ENCODE peak calls at places on chromosomes 16 and 17, in six cellular contexts. One of them, this sample, is unnamed.
A peak's percentile ranks its signal among the peaks of the same experiment; 100 is the strongest.

GRCh38 chr17:4229627-4230026 is 34.2 kb downstream of the ANKFY1 start:
- DNase-seq in stomach: no peak
- DNase-seq in upper lobe of right lung: no peak
- DNase-seq in CD4-positive, CD25-positive, alpha-beta regulatory T cell: no peak
- DNase-seq in MM.1S: no peak
- DNase-seq in heart left ventricle: peak; percentile 59
- DNase-seq in this sample: no peak

GRCh38 chr16:73131153-73131862 is 83.4 kb upstream of the ZFHX3 start:
- DNase-seq in stomach: no peak
- DNase-seq in upper lobe of right lung: no peak
- DNase-seq in CD4-positive, CD25-positive, alpha-beta regulatory T cell: no peak
- DNase-seq in MM.1S: no peak
- DNase-seq in heart left ventricle: no peak
- DNase-seq in this sample: no peak

GRCh38 chr17:37458805-37459204 is 30.9 kb upstream of the DUSP14 start:
- DNase-seq in stomach: no peak
- DNase-seq in upper lobe of right lung: no peak
- DNase-seq in CD4-positive, CD25-positive, alpha-beta regulatory T cell: no peak
- DNase-seq in MM.1S: no peak
- DNase-seq in heart left ventricle: no peak
- DNase-seq in this sample: no peak

GRCh38 chr17:75105269-75106080 is 4.3 kb upstream of the ARMC7 start:
- DNase-seq in stomach: peak; percentile 85
- DNase-seq in upper lobe of right lung: peak; percentile 83
- DNase-seq in CD4-positive, CD25-positive, alpha-beta regulatory T cell: peak; percentile 34
- DNase-seq in MM.1S: peak; percentile 59
- DNase-seq in heart left ventricle: no peak
- DNase-seq in this sample: no peak

GRCh38 chr16:4625617-4626159 is 1.1 kb downstream of the MGRN1 start:
- DNase-seq in stomach: no peak
- DNase-seq in upper lobe of right lung: no peak
- DNase-seq in CD4-positive, CD25-positive, alpha-beta regulatory T cell: no peak
- DNase-seq in MM.1S: no peak
- DNase-seq in heart left ventricle: no peak
- DNase-seq in this sample: no peak

GRCh38 chr16:24819462-24820040 is 26.2 kb upstream of the SLC5A11 start:
- DNase-seq in stomach: no peak
- DNase-seq in upper lobe of right lung: no peak
- DNase-seq in CD4-positive, CD25-positive, alpha-beta regulatory T cell: no peak
- DNase-seq in MM.1S: no peak
- DNase-seq in heart left ventricle: no peak
- DNase-seq in this sample: no peak

GRCh38 chr16:14307623-14308356 is 236.7 kb downstream of the MRTFB start:
- DNase-seq in stomach: no peak
- DNase-seq in upper lobe of right lung: no peak
- DNase-seq in CD4-positive, CD25-positive, alpha-beta regulatory T cell: no peak
- DNase-seq in MM.1S: no peak
- DNase-seq in heart left ventricle: peak; percentile 56
- DNase-seq in this sample: no peak

GRCh38 chr16:85563515-85564276 is 49.4 kb upstream of the GSE1 start:
- DNase-seq in stomach: peak; percentile 85
- DNase-seq in upper lobe of right lung: peak; percentile 91
- DNase-seq in CD4-positive, CD25-positive, alpha-beta regulatory T cell: no peak
- DNase-seq in MM.1S: no peak
- DNase-seq in heart left ventricle: peak; percentile 82
- DNase-seq in this sample: no peak

GRCh38 chr16:81707411-81708321 is 71.4 kb upstream of the PLCG2 start:
- DNase-seq in stomach: peak; percentile 70
- DNase-seq in upper lobe of right lung: peak; percentile 67
- DNase-seq in CD4-positive, CD25-positive, alpha-beta regulatory T cell: no peak
- DNase-seq in MM.1S: no peak
- DNase-seq in heart left ventricle: no peak
- DNase-seq in this sample: no peak

GRCh38 chr17:76654408-76654807 is 10.9 kb upstream of the ST6GALNAC1 start:
- DNase-seq in stomach: no peak
- DNase-seq in upper lobe of right lung: no peak
- DNase-seq in CD4-positive, CD25-positive, alpha-beta regulatory T cell: no peak
- DNase-seq in MM.1S: no peak
- DNase-seq in heart left ventricle: no peak
- DNase-seq in this sample: no peak

GRCh38 chr16:87278191-87279093 is 38.8 kb downstream of the C16orf95 start:
- DNase-seq in stomach: peak; percentile 73
- DNase-seq in upper lobe of right lung: peak; percentile 86
- DNase-seq in CD4-positive, CD25-positive, alpha-beta regulatory T cell: peak; percentile 62
- DNase-seq in MM.1S: no peak
- DNase-seq in heart left ventricle: peak; percentile 75
- DNase-seq in this sample: no peak

GRCh38 chr17:27407916-27408846 is 48.1 kb upstream of the KSR1 start:
- DNase-seq in stomach: peak; percentile 16
- DNase-seq in upper lobe of right lung: no peak
- DNase-seq in CD4-positive, CD25-positive, alpha-beta regulatory T cell: no peak
- DNase-seq in MM.1S: no peak
- DNase-seq in heart left ventricle: no peak
- DNase-seq in this sample: no peak

GRCh38 chr17:68423251-68423650 is 34.0 kb downstream of the WIPI1 start:
- DNase-seq in stomach: no peak
- DNase-seq in upper lobe of right lung: no peak
- DNase-seq in CD4-positive, CD25-positive, alpha-beta regulatory T cell: no peak
- DNase-seq in MM.1S: no peak
- DNase-seq in heart left ventricle: no peak
- DNase-seq in this sample: no peak

GRCh38 chr16:6701096-6701495 is 631.5 kb upstream of the RBFOX1 start:
- DNase-seq in stomach: no peak
- DNase-seq in upper lobe of right lung: no peak
- DNase-seq in CD4-positive, CD25-positive, alpha-beta regulatory T cell: no peak
- DNase-seq in MM.1S: no peak
- DNase-seq in heart left ventricle: no peak
- DNase-seq in this sample: no peak

GRCh38 chr17:66727634-66728570 is 107.0 kb upstream of the CACNG5 start:
- DNase-seq in stomach: peak; percentile 52
- DNase-seq in upper lobe of right lung: peak; percentile 76
- DNase-seq in CD4-positive, CD25-positive, alpha-beta regulatory T cell: peak; percentile 69
- DNase-seq in MM.1S: no peak
- DNase-seq in heart left ventricle: peak; percentile 54
- DNase-seq in this sample: no peak

GRCh38 chr16:27098366-27099050 is 31.8 kb downstream of the C16orf82 start:
- DNase-seq in stomach: no peak
- DNase-seq in upper lobe of right lung: no peak
- DNase-seq in CD4-positive, CD25-positive, alpha-beta regulatory T cell: no peak
- DNase-seq in MM.1S: no peak
- DNase-seq in heart left ventricle: no peak
- DNase-seq in this sample: no peak

GRCh38 chr17:69557339-69557738 is 142.8 kb downstream of the MAP2K6 start:
- DNase-seq in stomach: no peak
- DNase-seq in upper lobe of right lung: no peak
- DNase-seq in CD4-positive, CD25-positive, alpha-beta regulatory T cell: no peak
- DNase-seq in MM.1S: no peak
- DNase-seq in heart left ventricle: no peak
- DNase-seq in this sample: no peak

GRCh38 chr16:89983550-89983949 is 35.0 kb downstream of the DEF8 start:
- DNase-seq in stomach: no peak
- DNase-seq in upper lobe of right lung: no peak
- DNase-seq in CD4-positive, CD25-positive, alpha-beta regulatory T cell: no peak
- DNase-seq in MM.1S: no peak
- DNase-seq in heart left ventricle: no peak
- DNase-seq in this sample: no peak

GRCh38 chr16:31386157-31386984 is 6.8 kb upstream of the ITGAD start:
- DNase-seq in stomach: no peak
- DNase-seq in upper lobe of right lung: no peak
- DNase-seq in CD4-positive, CD25-positive, alpha-beta regulatory T cell: peak; percentile 19
- DNase-seq in MM.1S: peak; percentile 72
- DNase-seq in heart left ventricle: no peak
- DNase-seq in this sample: no peak

GRCh38 chr17:14427914-14428639 is 127.2 kb downstream of the HS3ST3B1 start:
- DNase-seq in stomach: no peak
- DNase-seq in upper lobe of right lung: no peak
- DNase-seq in CD4-positive, CD25-positive, alpha-beta regulatory T cell: peak; percentile 92
- DNase-seq in MM.1S: peak; percentile 51
- DNase-seq in heart left ventricle: no peak
- DNase-seq in this sample: peak; percentile 68

GRCh38 chr16:17555176-17555575 is 84.4 kb upstream of the XYLT1 start:
- DNase-seq in stomach: no peak
- DNase-seq in upper lobe of right lung: no peak
- DNase-seq in CD4-positive, CD25-positive, alpha-beta regulatory T cell: no peak
- DNase-seq in MM.1S: no peak
- DNase-seq in heart left ventricle: no peak
- DNase-seq in this sample: no peak

GRCh38 chr16:4176794-4177438 is 60.7 kb upstream of the ADCY9 start:
- DNase-seq in stomach: no peak
- DNase-seq in upper lobe of right lung: no peak
- DNase-seq in CD4-positive, CD25-positive, alpha-beta regulatory T cell: no peak
- DNase-seq in MM.1S: no peak
- DNase-seq in heart left ventricle: no peak
- DNase-seq in this sample: no peak

GRCh38 chr16:29700253-29700987 is 21.4 kb downstream of the QPRT start:
- DNase-seq in stomach: peak; percentile 83
- DNase-seq in upper lobe of right lung: peak; percentile 85
- DNase-seq in CD4-positive, CD25-positive, alpha-beta regulatory T cell: peak; percentile 82
- DNase-seq in MM.1S: peak; percentile 66
- DNase-seq in heart left ventricle: peak; percentile 68
- DNase-seq in this sample: peak; percentile 72

GRCh38 chr17:82443465-82444283 is 6.9 kb downstream of the CYBC1 start:
- DNase-seq in stomach: no peak
- DNase-seq in upper lobe of right lung: no peak
- DNase-seq in CD4-positive, CD25-positive, alpha-beta regulatory T cell: no peak
- DNase-seq in MM.1S: no peak
- DNase-seq in heart left ventricle: no peak
- DNase-seq in this sample: no peak

GRCh38 chr17:65057520-65058075 is 1.1 kb upstream of the GNA13 start:
- DNase-seq in stomach: peak; percentile 25
- DNase-seq in upper lobe of right lung: no peak
- DNase-seq in CD4-positive, CD25-positive, alpha-beta regulatory T cell: no peak
- DNase-seq in MM.1S: no peak
- DNase-seq in heart left ventricle: peak; percentile 52
- DNase-seq in this sample: no peak

GRCh38 chr17:41678907-41679739 is 9.6 kb upstream of the EIF1 start:
- DNase-seq in stomach: no peak
- DNase-seq in upper lobe of right lung: no peak
- DNase-seq in CD4-positive, CD25-positive, alpha-beta regulatory T cell: peak; percentile 98
- DNase-seq in MM.1S: peak; percentile 87
- DNase-seq in heart left ventricle: no peak
- DNase-seq in this sample: peak; percentile 52

GRCh38 chr16:81535679-81536360 is 91.2 kb downstream of the CMIP start:
- DNase-seq in stomach: no peak
- DNase-seq in upper lobe of right lung: no peak
- DNase-seq in CD4-positive, CD25-positive, alpha-beta regulatory T cell: no peak
- DNase-seq in MM.1S: no peak
- DNase-seq in heart left ventricle: no peak
- DNase-seq in this sample: no peak

GRCh38 chr17:81120695-81121621 is 44.3 kb upstream of the PVALEF start:
- DNase-seq in stomach: no peak
- DNase-seq in upper lobe of right lung: no peak
- DNase-seq in CD4-positive, CD25-positive, alpha-beta regulatory T cell: no peak
- DNase-seq in MM.1S: no peak
- DNase-seq in heart left ventricle: no peak
- DNase-seq in this sample: no peak
- H3K27ac ChIP-seq in stomach: no peak overlapping the region
- H3K27ac ChIP-seq in upper lobe of right lung: no peak overlapping the region
- H3K27ac ChIP-seq in CD4-positive, CD25-positive, alpha-beta regulatory T cell: no peak overlapping the region
- H3K27ac ChIP-seq in MM.1S: no peak overlapping the region
- H3K27ac ChIP-seq in heart left ventricle: no peak overlapping the region
- H3K27ac ChIP-seq in this sample: no peak overlapping the region

DNA sequence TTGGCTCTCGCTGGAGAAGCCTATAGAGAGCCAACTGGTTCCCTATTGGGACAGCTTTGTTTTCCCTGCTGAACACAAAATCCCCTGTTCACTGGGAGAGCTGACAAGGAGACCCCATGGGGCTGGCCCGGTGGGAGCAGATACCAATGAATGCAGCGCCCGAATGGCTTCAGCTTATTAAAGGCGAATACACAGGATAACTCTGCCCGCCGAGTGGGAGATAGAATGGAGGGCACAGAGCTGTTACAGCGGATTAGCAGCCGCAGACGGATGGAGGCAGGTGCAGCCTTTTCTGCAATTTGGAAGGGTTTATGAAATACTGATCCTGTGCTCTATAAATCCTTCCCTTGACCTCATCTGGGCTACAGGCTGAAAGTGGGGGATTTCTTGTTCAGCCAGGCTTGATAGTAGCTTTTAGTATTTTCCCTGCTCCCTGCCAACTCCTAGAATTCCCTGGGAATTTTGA is 178.9 kb downstream of the NTN1 start:
- DNase-seq in stomach: no peak
- DNase-seq in upper lobe of right lung: no peak
- DNase-seq in CD4-positive, CD25-positive, alpha-beta regulatory T cell: no peak
- DNase-seq in MM.1S: no peak
- DNase-seq in heart left ventricle: no peak
- DNase-seq in this sample: no peak
- H3K4me1 ChIP-seq in stomach: no peaks in the 10 kb centered on the region
- H3K4me1 ChIP-seq in upper lobe of right lung: no peaks in the 10 kb centered on the region
- H3K4me1 ChIP-seq in CD4-positive, CD25-positive, alpha-beta regulatory T cell: no peaks in the 10 kb centered on the region
- H3K4me1 ChIP-seq in MM.1S: no peaks in the 10 kb centered on the region
- H3K4me1 ChIP-seq in heart left ventricle: no peaks in the 10 kb centered on the region
- H3K4me1 ChIP-seq in this sample: no peaks in the 10 kb centered on the region

DNA sequence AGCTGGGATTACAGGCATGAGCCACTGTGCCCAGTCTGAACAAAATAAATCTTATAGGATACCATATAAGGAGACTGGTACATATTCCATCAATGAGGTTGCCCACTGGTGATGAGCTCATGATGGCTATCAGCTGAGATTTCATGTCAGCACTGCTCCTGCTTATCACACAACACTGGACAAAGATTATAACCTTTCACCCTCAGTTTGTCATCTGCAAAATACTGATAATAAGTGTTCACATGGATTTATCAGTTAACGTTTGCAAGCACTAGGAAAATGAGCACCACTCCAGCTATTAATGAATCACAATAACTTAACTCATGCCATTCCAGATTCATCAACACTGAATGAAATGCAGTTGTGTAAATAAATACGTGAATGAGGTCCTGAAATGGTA is 83.7 kb downstream of the SSH2 start:
- DNase-seq in stomach: no peak
- DNase-seq in upper lobe of right lung: no peak
- DNase-seq in CD4-positive, CD25-positive, alpha-beta regulatory T cell: no peak
- DNase-seq in MM.1S: no peak
- DNase-seq in heart left ventricle: no peak
- DNase-seq in this sample: no peak
- H3K27ac ChIP-seq in stomach: no peak overlapping the region
- H3K27ac ChIP-seq in upper lobe of right lung: no peak overlapping the region
- H3K27ac ChIP-seq in CD4-positive, CD25-positive, alpha-beta regulatory T cell: no peak overlapping the region
- H3K27ac ChIP-seq in MM.1S: no peak overlapping the region
- H3K27ac ChIP-seq in heart left ventricle: no peak overlapping the region
- H3K27ac ChIP-seq in this sample: no peak overlapping the region

GRCh38 chr16:88706965-88707871 is 915 bp downstream of the CTU2 start:
- DNase-seq in stomach: no peak
- DNase-seq in upper lobe of right lung: no peak
- DNase-seq in CD4-positive, CD25-positive, alpha-beta regulatory T cell: no peak
- DNase-seq in MM.1S: peak; percentile 19
- DNase-seq in heart left ventricle: no peak
- DNase-seq in this sample: no peak

GRCh38 chr16:88703486-88704309 is 2.5 kb downstream of the RNF166 start:
- DNase-seq in stomach: peak; percentile 43
- DNase-seq in upper lobe of right lung: peak; percentile 92
- DNase-seq in CD4-positive, CD25-positive, alpha-beta regulatory T cell: peak; percentile 91
- DNase-seq in MM.1S: no peak
- DNase-seq in heart left ventricle: peak; percentile 51
- DNase-seq in this sample: peak; percentile 75

GRCh38 chr16:88705746-88706287 is 391 bp downstream of the RNF166 start:
- DNase-seq in stomach: no peak
- DNase-seq in upper lobe of right lung: no peak
- DNase-seq in CD4-positive, CD25-positive, alpha-beta regulatory T cell: no peak
- DNase-seq in MM.1S: no peak
- DNase-seq in heart left ventricle: no peak
- DNase-seq in this sample: no peak

GRCh38 chr16:88705076-88705684 is 1.0 kb downstream of the RNF166 start:
- DNase-seq in stomach: no peak
- DNase-seq in upper lobe of right lung: no peak
- DNase-seq in CD4-positive, CD25-positive, alpha-beta regulatory T cell: peak; percentile 54
- DNase-seq in MM.1S: peak; percentile 12
- DNase-seq in heart left ventricle: no peak
- DNase-seq in this sample: peak; percentile 64

GRCh38 chr16:88706288-88706964 is at the start of the genes CTU2 and RNF166:
- DNase-seq in stomach: peak; percentile 94
- DNase-seq in upper lobe of right lung: peak; percentile 96
- DNase-seq in CD4-positive, CD25-positive, alpha-beta regulatory T cell: peak; percentile 91
- DNase-seq in MM.1S: peak; percentile 84
- DNase-seq in heart left ventricle: peak; percentile 92
- DNase-seq in this sample: peak; percentile 93
- H3K4me1 ChIP-seq in stomach: peaks cover 57% of the 10 kb centered on the region
- H3K4me1 ChIP-seq in upper lobe of right lung: peaks cover 49% of the 10 kb centered on the region
- H3K4me1 ChIP-seq in CD4-positive, CD25-positive, alpha-beta regulatory T cell: peaks cover 54% of the 10 kb centered on the region
- H3K4me1 ChIP-seq in MM.1S: peaks cover 3% of the 10 kb centered on the region
- H3K4me1 ChIP-seq in heart left ventricle: peaks cover 46% of the 10 kb centered on the region
- H3K4me1 ChIP-seq in this sample: peaks cover 52% of the 10 kb centered on the region